ENCODE peak calls at places on chromosomes 13 and 19, in ten cellular contexts. One of them, this sample, is unnamed. For H3K36me3 and H3K9me3, the result is how much of the 10 kb centered on the place peaks cover.

GRCh38 chr19:47270408-47270807 is 4.3 kb upstream of the INAFM1 start:
- DNase-seq in pancreas: no peak
- DNase-seq in HCT116: no peak
- DNase-seq in body of pancreas: no peak
- DNase-seq in mucosa of descending colon: no peak
- DNase-seq in tibial artery: no peak
- DNase-seq in neuronal stem cell: no peak
- DNase-seq in heart right ventricle: no peak
- DNase-seq in adrenal gland: peak
- DNase-seq in CD8-positive, alpha-beta T cell: no peak
- DNase-seq in this sample: no peak

GRCh38 chr13:97222934-97223710 is 989 bp downstream of the MBNL2 start:
- DNase-seq in pancreas: no peak
- DNase-seq in HCT116: no peak
- DNase-seq in body of pancreas: no peak
- DNase-seq in tibial artery: no peak
- DNase-seq in CD8-positive, alpha-beta T cell: no peak
- DNase-seq in heart right ventricle: no peak
- DNase-seq in adrenal gland: no peak
- DNase-seq in neuronal stem cell: peak
- DNase-seq in mucosa of descending colon: no peak
- DNase-seq in this sample: no peak

GRCh38 chr13:86185107-86185506 is 385.9 kb upstream of the SLITRK6 start:
- DNase-seq in tibial artery: no peak
- DNase-seq in HCT116: no peak
- DNase-seq in adrenal gland: no peak
- DNase-seq in mucosa of descending colon: no peak
- DNase-seq in heart right ventricle: no peak
- DNase-seq in pancreas: no peak
- DNase-seq in body of pancreas: no peak
- DNase-seq in CD8-positive, alpha-beta T cell: no peak
- DNase-seq in neuronal stem cell: no peak
- DNase-seq in this sample: no peak

GRCh38 chr19:571127-571974 is 1.0 kb upstream of the BSG start:
- DNase-seq in neuronal stem cell: peak
- DNase-seq in body of pancreas: peak
- DNase-seq in heart right ventricle: no peak
- DNase-seq in adrenal gland: peak
- DNase-seq in CD8-positive, alpha-beta T cell: peak
- DNase-seq in pancreas: peak
- DNase-seq in mucosa of descending colon: peak
- DNase-seq in HCT116: no peak
- DNase-seq in tibial artery: no peak
- DNase-seq in this sample: peak

GRCh38 chr13:99626461-99627082 is 125.3 kb downstream of the TM9SF2 start:
- DNase-seq in body of pancreas: no peak
- DNase-seq in heart right ventricle: no peak
- DNase-seq in neuronal stem cell: no peak
- DNase-seq in mucosa of descending colon: no peak
- DNase-seq in tibial artery: no peak
- DNase-seq in adrenal gland: peak
- DNase-seq in pancreas: no peak
- DNase-seq in HCT116: peak
- DNase-seq in CD8-positive, alpha-beta T cell: no peak
- DNase-seq in this sample: no peak

GRCh38 chr13:45595968-45596367 is 19.6 kb downstream of the ERICH6B start:
- DNase-seq in pancreas: no peak
- DNase-seq in tibial artery: no peak
- DNase-seq in heart right ventricle: no peak
- DNase-seq in body of pancreas: no peak
- DNase-seq in neuronal stem cell: no peak
- DNase-seq in mucosa of descending colon: no peak
- DNase-seq in adrenal gland: no peak
- DNase-seq in HCT116: no peak
- DNase-seq in CD8-positive, alpha-beta T cell: no peak
- DNase-seq in this sample: no peak

GRCh38 chr19:44692379-44692721 is 6.6 kb upstream of the CEACAM16 start:
- DNase-seq in CD8-positive, alpha-beta T cell: no peak
- DNase-seq in tibial artery: no peak
- DNase-seq in heart right ventricle: no peak
- DNase-seq in neuronal stem cell: no peak
- DNase-seq in adrenal gland: no peak
- DNase-seq in pancreas: no peak
- DNase-seq in body of pancreas: peak
- DNase-seq in mucosa of descending colon: no peak
- DNase-seq in HCT116: no peak
- DNase-seq in this sample: no peak

GRCh38 chr19:28963481-28964245 is 249.3 kb downstream of the UQCRFS1 start:
- DNase-seq in tibial artery: no peak
- DNase-seq in heart right ventricle: no peak
- DNase-seq in body of pancreas: no peak
- DNase-seq in pancreas: no peak
- DNase-seq in HCT116: no peak
- DNase-seq in neuronal stem cell: no peak
- DNase-seq in mucosa of descending colon: no peak
- DNase-seq in CD8-positive, alpha-beta T cell: no peak
- DNase-seq in adrenal gland: no peak
- DNase-seq in this sample: no peak

GRCh38 chr19:13846533-13847032 is 30.4 kb upstream of the NANOS3 start:
- DNase-seq in HCT116: peak
- DNase-seq in adrenal gland: peak
- DNase-seq in heart right ventricle: peak
- DNase-seq in tibial artery: peak
- DNase-seq in CD8-positive, alpha-beta T cell: peak
- DNase-seq in body of pancreas: peak
- DNase-seq in pancreas: peak
- DNase-seq in neuronal stem cell: no peak
- DNase-seq in mucosa of descending colon: peak
- DNase-seq in this sample: no peak

GRCh38 chr13:72652681-72653080 is 74.7 kb downstream of the MZT1 start:
- DNase-seq in pancreas: no peak
- DNase-seq in mucosa of descending colon: no peak
- DNase-seq in heart right ventricle: no peak
- DNase-seq in tibial artery: no peak
- DNase-seq in body of pancreas: no peak
- DNase-seq in CD8-positive, alpha-beta T cell: no peak
- DNase-seq in adrenal gland: no peak
- DNase-seq in neuronal stem cell: no peak
- DNase-seq in HCT116: no peak
- DNase-seq in this sample: no peak

GRCh38 chr13:45215392-45216077 is 14.7 kb upstream of the KCTD4 start:
- DNase-seq in pancreas: no peak
- DNase-seq in adrenal gland: no peak
- DNase-seq in body of pancreas: no peak
- DNase-seq in neuronal stem cell: no peak
- DNase-seq in heart right ventricle: no peak
- DNase-seq in tibial artery: no peak
- DNase-seq in CD8-positive, alpha-beta T cell: no peak
- DNase-seq in mucosa of descending colon: no peak
- DNase-seq in HCT116: no peak
- DNase-seq in this sample: no peak

GRCh38 chr13:66704110-66704509 is 526.0 kb downstream of the PCDH9 start:
- DNase-seq in neuronal stem cell: no peak
- DNase-seq in mucosa of descending colon: no peak
- DNase-seq in heart right ventricle: no peak
- DNase-seq in body of pancreas: no peak
- DNase-seq in tibial artery: no peak
- DNase-seq in CD8-positive, alpha-beta T cell: no peak
- DNase-seq in adrenal gland: no peak
- DNase-seq in HCT116: no peak
- DNase-seq in pancreas: no peak
- DNase-seq in this sample: no peak

GRCh38 chr13:113816925-113817859 is 46.7 kb downstream of the GAS6 start:
- DNase-seq in pancreas: peak
- DNase-seq in body of pancreas: peak
- DNase-seq in heart right ventricle: peak
- DNase-seq in HCT116: peak
- DNase-seq in CD8-positive, alpha-beta T cell: peak
- DNase-seq in mucosa of descending colon: peak
- DNase-seq in neuronal stem cell: peak
- DNase-seq in adrenal gland: peak
- DNase-seq in tibial artery: peak
- DNase-seq in this sample: peak

GRCh38 chr13:54637377-54637776 is 1608.8 kb downstream of the OLFM4 start:
- DNase-seq in body of pancreas: peak
- DNase-seq in neuronal stem cell: peak
- DNase-seq in HCT116: no peak
- DNase-seq in tibial artery: no peak
- DNase-seq in CD8-positive, alpha-beta T cell: no peak
- DNase-seq in adrenal gland: no peak
- DNase-seq in heart right ventricle: no peak
- DNase-seq in mucosa of descending colon: no peak
- DNase-seq in pancreas: no peak
- DNase-seq in this sample: no peak

GRCh38 chr19:33376423-33376822 is 2.9 kb downstream of the CEBPG start:
- DNase-seq in pancreas: peak
- DNase-seq in body of pancreas: peak
- DNase-seq in neuronal stem cell: no peak
- DNase-seq in tibial artery: peak
- DNase-seq in adrenal gland: peak
- DNase-seq in HCT116: peak
- DNase-seq in mucosa of descending colon: peak
- DNase-seq in CD8-positive, alpha-beta T cell: no peak
- DNase-seq in heart right ventricle: peak
- DNase-seq in this sample: no peak

GRCh38 chr13:98239156-98240076 is 62.3 kb upstream of the RNF113B start:
- DNase-seq in neuronal stem cell: no peak
- DNase-seq in pancreas: no peak
- DNase-seq in CD8-positive, alpha-beta T cell: no peak
- DNase-seq in adrenal gland: no peak
- DNase-seq in body of pancreas: no peak
- DNase-seq in HCT116: no peak
- DNase-seq in heart right ventricle: no peak
- DNase-seq in mucosa of descending colon: no peak
- DNase-seq in tibial artery: no peak
- DNase-seq in this sample: no peak

DNA sequence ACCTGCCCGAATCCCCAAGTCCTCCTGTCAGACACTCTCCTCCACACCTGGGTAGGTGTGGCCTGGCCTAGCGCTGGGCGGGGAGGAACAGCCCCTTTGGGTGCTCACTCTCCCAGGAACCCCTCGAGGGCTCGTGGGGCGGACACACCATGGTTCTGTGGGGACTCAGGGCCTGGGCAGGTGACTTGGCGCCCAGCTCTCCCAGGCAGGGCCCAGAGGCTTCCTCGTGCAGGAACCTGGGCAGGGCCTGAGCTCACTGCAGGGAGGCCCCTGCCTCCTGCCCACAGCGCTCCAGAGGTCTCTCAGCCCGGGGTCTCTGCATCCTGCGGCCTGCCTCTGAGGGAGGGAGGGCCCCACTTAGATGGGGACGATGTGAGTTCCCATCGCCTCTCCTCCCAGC is 11.9 kb downstream of the LSM4 start:
- DNase-seq in adrenal gland: no peak
- DNase-seq in tibial artery: no peak
- DNase-seq in HCT116: no peak
- DNase-seq in body of pancreas: no peak
- DNase-seq in heart right ventricle: no peak
- DNase-seq in pancreas: no peak
- DNase-seq in neuronal stem cell: no peak
- DNase-seq in CD8-positive, alpha-beta T cell: no peak
- DNase-seq in mucosa of descending colon: no peak
- DNase-seq in this sample: no peak
- H3K36me3 ChIP-seq in adrenal gland: under half
- H3K36me3 ChIP-seq in tibial artery: under half
- H3K36me3 ChIP-seq in HCT116: under half
- H3K36me3 ChIP-seq in body of pancreas: under half
- H3K36me3 ChIP-seq in heart right ventricle: under half
- H3K36me3 ChIP-seq in pancreas: under half
- H3K36me3 ChIP-seq in neuronal stem cell: half or more
- H3K36me3 ChIP-seq in CD8-positive, alpha-beta T cell: under half
- H3K36me3 ChIP-seq in mucosa of descending colon: under half
- H3K36me3 ChIP-seq in this sample: half or more

DNA sequence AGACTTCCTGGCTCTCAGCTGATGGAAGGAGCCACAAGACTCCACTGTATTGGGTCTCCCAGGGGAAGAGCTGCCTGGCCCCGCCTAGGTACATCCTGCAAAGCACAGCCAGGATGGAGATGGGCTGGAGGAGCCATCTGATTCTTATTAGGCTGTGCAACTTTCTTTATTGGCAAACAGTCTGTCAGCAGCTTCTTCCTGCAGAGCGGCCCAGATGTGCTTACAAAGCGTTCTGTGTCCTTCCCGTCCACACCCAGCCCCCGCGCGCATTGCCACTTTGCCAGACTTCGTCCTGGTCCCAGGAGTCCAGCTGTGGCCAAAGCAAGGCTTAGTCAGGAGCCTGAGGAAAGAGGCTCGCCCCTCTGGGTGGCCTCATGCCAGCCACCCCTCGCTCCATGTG is 409.3 kb downstream of the ZNF536 start:
- DNase-seq in tibial artery: no peak
- DNase-seq in CD8-positive, alpha-beta T cell: no peak
- DNase-seq in body of pancreas: no peak
- DNase-seq in pancreas: no peak
- DNase-seq in neuronal stem cell: no peak
- DNase-seq in HCT116: no peak
- DNase-seq in heart right ventricle: peak
- DNase-seq in mucosa of descending colon: no peak
- DNase-seq in adrenal gland: no peak
- DNase-seq in this sample: no peak
- H3K9me3 ChIP-seq in tibial artery: under half
- H3K9me3 ChIP-seq in CD8-positive, alpha-beta T cell: under half
- H3K9me3 ChIP-seq in body of pancreas: under half
- H3K9me3 ChIP-seq in pancreas: under half
- H3K9me3 ChIP-seq in neuronal stem cell: under half
- H3K9me3 ChIP-seq in HCT116: under half
- H3K9me3 ChIP-seq in heart right ventricle: under half
- H3K9me3 ChIP-seq in mucosa of descending colon: under half
- H3K9me3 ChIP-seq in adrenal gland: under half
- H3K9me3 ChIP-seq in this sample: under half

GRCh38 chr19:36876993-36877938 is 26.6 kb downstream of the ZNF345 start:
- DNase-seq in CD8-positive, alpha-beta T cell: no peak
- DNase-seq in body of pancreas: no peak
- DNase-seq in HCT116: no peak
- DNase-seq in mucosa of descending colon: no peak
- DNase-seq in heart right ventricle: no peak
- DNase-seq in neuronal stem cell: no peak
- DNase-seq in pancreas: no peak
- DNase-seq in tibial artery: no peak
- DNase-seq in adrenal gland: no peak
- DNase-seq in this sample: no peak
- H3K36me3 ChIP-seq in CD8-positive, alpha-beta T cell: under half
- H3K36me3 ChIP-seq in body of pancreas: under half
- H3K36me3 ChIP-seq in HCT116: under half
- H3K36me3 ChIP-seq in mucosa of descending colon: under half
- H3K36me3 ChIP-seq in heart right ventricle: half or more
- H3K36me3 ChIP-seq in neuronal stem cell: under half
- H3K36me3 ChIP-seq in pancreas: under half
- H3K36me3 ChIP-seq in tibial artery: half or more
- H3K36me3 ChIP-seq in adrenal gland: under half
- H3K36me3 ChIP-seq in this sample: under half

DNA sequence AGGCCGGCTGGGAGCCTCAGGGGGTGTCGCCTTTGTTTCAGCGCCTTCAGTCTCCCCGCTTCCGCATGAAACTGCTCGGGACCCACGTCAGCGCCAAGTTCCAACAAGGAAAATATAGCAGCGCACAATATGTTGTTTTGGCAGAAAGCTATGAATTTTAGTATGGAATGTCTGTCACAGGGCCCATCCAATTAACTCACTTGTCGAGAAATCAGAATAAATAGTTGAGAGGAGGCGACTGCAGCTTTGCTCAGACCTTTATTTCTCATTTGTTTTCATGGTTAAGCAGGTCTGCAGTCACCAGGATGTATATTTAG is 34.4 kb upstream of the MEDAG start:
- DNase-seq in heart right ventricle: no peak
- DNase-seq in CD8-positive, alpha-beta T cell: no peak
- DNase-seq in pancreas: no peak
- DNase-seq in HCT116: no peak
- DNase-seq in body of pancreas: no peak
- DNase-seq in mucosa of descending colon: no peak
- DNase-seq in adrenal gland: no peak
- DNase-seq in neuronal stem cell: no peak
- DNase-seq in tibial artery: no peak
- DNase-seq in this sample: no peak
- H3K9me3 ChIP-seq in heart right ventricle: under half
- H3K9me3 ChIP-seq in CD8-positive, alpha-beta T cell: under half
- H3K9me3 ChIP-seq in pancreas: under half
- H3K9me3 ChIP-seq in HCT116: under half
- H3K9me3 ChIP-seq in body of pancreas: under half
- H3K9me3 ChIP-seq in mucosa of descending colon: under half
- H3K9me3 ChIP-seq in adrenal gland: under half
- H3K9me3 ChIP-seq in neuronal stem cell: under half
- H3K9me3 ChIP-seq in tibial artery: under half
- H3K9me3 ChIP-seq in this sample: under half